ENCODE peak calls at places on chromosome 10, in four cellular contexts. L, R, H and I are unnamed samples. For H3K4me1, the result is how much of the 10 kb centered on the place peaks cover.

GRCh38 chr10:79324032-79324695 is 23.1 kb upstream of the PPIF start:
- DNase-seq in L (no peak), R (no peak), H (no peak), I (no peak)

GRCh38 chr10:6406220-6407033 is 173.6 kb downstream of the PRKCQ start:
- DNase-seq in L (no peak), R (no peak), H (no peak), I (peak)

GRCh38 chr10:104331208-104331838 is 6.9 kb downstream of the ITPRIP start:
- DNase-seq in L (no peak), R (peak), H (peak), I (no peak)

GRCh38 chr10:29163746-29164145 is 125.1 kb upstream of the LYZL1 start:
- DNase-seq in L (no peak), R (no peak), H (no peak), I (no peak)

GRCh38 chr10:31062856-31063255 is 31.2 kb upstream of the ZNF438 start:
- DNase-seq in L (no peak), R (no peak), H (no peak), I (no peak)

GRCh38 chr10:44845672-44846071 is 65.5 kb upstream of the TMEM72 start:
- DNase-seq in L (no peak), R (no peak), H (no peak), I (no peak)

GRCh38 chr10:124285587-124286527 is 132.9 kb downstream of the OAT start:
- DNase-seq in L (no peak), R (peak), H (no peak), I (peak)

GRCh38 chr10:88411772-88412349 is 171.3 kb downstream of the RNLS start:
- DNase-seq in L (no peak), R (no peak), H (no peak), I (no peak)

GRCh38 chr10:131162866-131163265 is 148.7 kb downstream of the TCERG1L start:
- DNase-seq in L (no peak), R (no peak), H (no peak), I (no peak)

GRCh38 chr10:19499291-19499765 is 316.9 kb upstream of the PLXDC2 start:
- DNase-seq in L (no peak), R (no peak), H (no peak), I (no peak)

GRCh38 chr10:77680811-77681210 is 43.2 kb upstream of the KCNMA1 start:
- DNase-seq in L (no peak), R (no peak), H (no peak), I (no peak)

GRCh38 chr10:96685297-96685696 is 35.0 kb downstream of the PIK3AP1 start:
- DNase-seq in L (no peak), R (no peak), H (no peak), I (no peak)

GRCh38 chr10:79400567-79401004 is 44.8 kb downstream of the ZCCHC24 start:
- DNase-seq in L (peak), R (no peak), H (peak), I (no peak)

GRCh38 chr10:93751832-93752231 is 5.9 kb upstream of the LGI1 start:
- DNase-seq in L (no peak), R (no peak), H (peak), I (peak)

GRCh38 chr10:47059606-47060311 is 148.5 kb downstream of the PTPN20 start:
- DNase-seq in L (no peak), R (peak), H (no peak), I (no peak)

GRCh38 chr10:15795000-15795792 is 65.1 kb downstream of the MINDY3 start:
- DNase-seq in L (no peak), R (no peak), H (no peak), I (no peak)

GRCh38 chr10:96719850-96720421 is 378 bp downstream of the PIK3AP1 start:
- DNase-seq in L (peak), R (peak), H (peak), I (peak)

GRCh38 chr10:71998840-71999194 is 34.6 kb downstream of the CHST3 start:
- DNase-seq in L (no peak), R (peak), H (no peak), I (no peak)

GRCh38 chr10:17473228-17473950 is 19.0 kb upstream of the ST8SIA6 start:
- DNase-seq in L (no peak), R (no peak), H (no peak), I (no peak)

GRCh38 chr10:51694369-51694768 is 5.0 kb downstream of the CSTF2T start:
- DNase-seq in L (no peak), R (no peak), H (no peak), I (no peak)

GRCh38 chr10:51698473-51699063 is 827 bp downstream of the CSTF2T start:
- DNase-seq in L (peak), R (no peak), H (no peak), I (no peak)

GRCh38 chr10:51699145-51699474 is 285 bp downstream of the CSTF2T start:
- DNase-seq in L (no peak), R (no peak), H (peak), I (peak)

GRCh38 chr10:51699475-51700227 is at the start of gene CSTF2T:
- DNase-seq in L (peak), R (peak), H (peak), I (peak)

GRCh38 chr10:51696251-51696650 is 3.1 kb downstream of the CSTF2T start:
- DNase-seq in L (no peak), R (no peak), H (no peak), I (no peak)
- H3K4me1 ChIP-seq in L (under half), R (under half), H (under half), I (under half)

GRCh38 chr10:132299381-132300336 is 8.1 kb downstream of the STK32C start:
- DNase-seq in L (no peak), R (peak), H (no peak), I (no peak)
- H3K4me3 ChIP-seq in L (no peak), R (no peak), H (no peak), I (no peak)

DNA sequence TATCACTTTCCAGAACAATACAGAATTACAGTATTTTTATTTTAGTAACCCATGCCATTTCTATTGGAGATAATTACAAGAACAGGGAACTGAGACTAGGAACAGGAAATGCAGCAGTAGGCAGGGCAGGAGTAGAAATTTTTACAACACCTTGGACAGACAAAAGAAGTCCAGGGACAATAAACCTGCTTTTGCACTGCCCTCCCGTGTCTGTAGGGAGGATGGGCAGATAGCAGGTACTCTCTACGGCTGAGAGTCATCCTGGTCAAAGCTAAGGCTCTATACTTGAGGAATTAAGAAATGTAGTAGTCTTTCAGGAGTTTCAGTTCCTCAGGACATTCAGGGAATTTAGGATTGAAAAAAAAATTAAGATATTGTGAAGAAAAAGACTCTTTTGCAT is 63.4 kb downstream of the VAX1 start:
- DNase-seq in L (no peak), R (no peak), H (peak), I (peak)
- TF ChIP-seq CTCF in L (no peak), R (no peak), H (peak), I (peak)

GRCh38 chr10:43117031-43117776 is 21.0 kb upstream of the CSGALNACT2 start:
- DNase-seq in L (peak), R (no peak), H (no peak), I (no peak)
- H3K4me1 ChIP-seq in L (under half), R (under half), H (under half), I (under half)